ENCODE peak calls at places on chromosome 11, in four cellular contexts. One of them, this sample, is unnamed.

GRCh38 chr11:15824060-15824459 is 532.3 kb downstream of the SOX6 start:
- DNase-seq in K562: no peak
- DNase-seq in GM12878: no peak
- DNase-seq in HepG2: no peak
- DNase-seq in this sample: no peak

GRCh38 chr11:9494316-9494715 is 33.5 kb downstream of the ZNF143 start:
- DNase-seq in K562: no peak
- DNase-seq in GM12878: no peak
- DNase-seq in HepG2: no peak
- DNase-seq in this sample: no peak

GRCh38 chr11:84465040-84465439 is 1162.1 kb downstream of the DLG2 start:
- DNase-seq in K562: no peak
- DNase-seq in GM12878: no peak
- DNase-seq in HepG2: no peak
- DNase-seq in this sample: no peak

GRCh38 chr11:86807356-86807755 is 7.0 kb downstream of the PRSS23 start:
- DNase-seq in K562: no peak
- DNase-seq in GM12878: no peak
- DNase-seq in HepG2: no peak
- DNase-seq in this sample: no peak

GRCh38 chr11:12005061-12005460 is 3.4 kb downstream of the DKK3 start:
- DNase-seq in K562: no peak
- DNase-seq in GM12878: no peak
- DNase-seq in HepG2: no peak
- DNase-seq in this sample: no peak

GRCh38 chr11:40274017-40274416 is 1185.4 kb downstream of the LRRC4C start:
- DNase-seq in K562: no peak
- DNase-seq in GM12878: no peak
- DNase-seq in HepG2: no peak
- DNase-seq in this sample: no peak

GRCh38 chr11:4680341-4680740 is 17.3 kb downstream of the OR51E2 start:
- DNase-seq in K562: no peak
- DNase-seq in GM12878: no peak
- DNase-seq in HepG2: no peak
- DNase-seq in this sample: no peak

GRCh38 chr11:58164389-58164788 is 24.5 kb upstream of the OR9Q2 start:
- DNase-seq in K562: no peak
- DNase-seq in GM12878: no peak
- DNase-seq in HepG2: no peak
- DNase-seq in this sample: no peak

GRCh38 chr11:66335531-66336233 is 552 bp downstream of the RIN1 start:
- DNase-seq in K562: peak
- DNase-seq in GM12878: no peak
- DNase-seq in HepG2: no peak
- DNase-seq in this sample: no peak

GRCh38 chr11:122724520-122724919 is 69.0 kb downstream of the UBASH3B start:
- DNase-seq in K562: no peak
- DNase-seq in GM12878: no peak
- DNase-seq in HepG2: no peak
- DNase-seq in this sample: no peak

GRCh38 chr11:127098684-127099083 is 98.1 kb upstream of the KIRREL3 start:
- DNase-seq in K562: no peak
- DNase-seq in GM12878: no peak
- DNase-seq in HepG2: no peak
- DNase-seq in this sample: no peak

GRCh38 chr11:110283862-110284261 is 12.6 kb downstream of the RDX start:
- DNase-seq in K562: no peak
- DNase-seq in GM12878: no peak
- DNase-seq in HepG2: no peak
- DNase-seq in this sample: no peak

GRCh38 chr11:22130462-22131053 is 62.3 kb upstream of the ANO5 start:
- DNase-seq in K562: no peak
- DNase-seq in GM12878: no peak
- DNase-seq in HepG2: no peak
- DNase-seq in this sample: peak

GRCh38 chr11:114040706-114041211 is 18.8 kb upstream of the ZBTB16 start:
- DNase-seq in K562: no peak
- DNase-seq in GM12878: no peak
- DNase-seq in HepG2: peak
- DNase-seq in this sample: peak

GRCh38 chr11:96090711-96091110 is 166.8 kb upstream of the MTMR2 start:
- DNase-seq in K562: no peak
- DNase-seq in GM12878: no peak
- DNase-seq in HepG2: peak
- DNase-seq in this sample: no peak

GRCh38 chr11:60370811-60371297 is 7.5 kb upstream of the MS4A7 start:
- DNase-seq in K562: no peak
- DNase-seq in GM12878: no peak
- DNase-seq in HepG2: peak
- DNase-seq in this sample: no peak

GRCh38 chr11:3104051-3104714 is 47.0 kb upstream of the CARS1 start:
- DNase-seq in K562: no peak
- DNase-seq in GM12878: no peak
- DNase-seq in HepG2: no peak
- DNase-seq in this sample: no peak

GRCh38 chr11:86811637-86812321 is 11.4 kb downstream of the PRSS23 start:
- DNase-seq in K562: no peak
- DNase-seq in GM12878: no peak
- DNase-seq in HepG2: no peak
- DNase-seq in this sample: no peak

DNA sequence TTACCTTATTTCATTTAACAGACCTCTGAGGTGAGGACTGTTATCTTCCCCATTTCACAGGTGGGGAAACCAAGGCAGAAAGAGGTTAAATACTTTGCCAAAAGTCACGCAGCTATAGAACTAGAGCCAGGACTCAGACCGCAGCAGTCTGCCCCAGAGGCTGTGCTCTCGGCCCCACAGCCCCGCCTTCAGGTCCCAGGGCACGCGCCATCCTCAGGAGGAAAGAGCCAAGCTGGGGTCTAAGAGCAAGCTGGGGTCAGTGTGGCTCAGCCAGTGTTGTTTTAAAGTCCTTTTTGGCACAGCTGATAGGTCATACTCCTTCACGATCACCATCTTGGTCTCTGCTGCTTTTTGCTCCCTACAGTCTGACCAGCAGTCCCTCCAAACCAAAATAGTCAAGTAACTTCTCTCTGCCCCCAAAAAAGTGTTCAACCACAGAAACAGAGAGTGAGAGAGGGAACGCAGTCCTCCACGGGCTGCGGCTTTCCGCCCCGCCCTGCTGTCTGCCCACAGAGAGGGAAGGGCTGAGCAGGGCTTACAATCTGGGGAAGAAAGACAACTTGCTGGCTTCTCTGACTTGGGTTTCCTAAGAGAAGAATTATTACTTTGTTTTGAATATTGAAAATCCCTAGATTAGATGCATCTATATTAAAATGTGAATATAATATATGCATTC is 137.2 kb upstream of the OPCML start:
- DNase-seq in K562: no peak
- DNase-seq in GM12878: no peak
- DNase-seq in HepG2: no peak
- DNase-seq in this sample: no peak
- TF ChIP-seq SP1 in K562: no peak
- TF ChIP-seq SP1 in GM12878: no peak
- TF ChIP-seq SP1 in HepG2: no peak
- TF ChIP-seq SP1 in this sample: no peak

DNA sequence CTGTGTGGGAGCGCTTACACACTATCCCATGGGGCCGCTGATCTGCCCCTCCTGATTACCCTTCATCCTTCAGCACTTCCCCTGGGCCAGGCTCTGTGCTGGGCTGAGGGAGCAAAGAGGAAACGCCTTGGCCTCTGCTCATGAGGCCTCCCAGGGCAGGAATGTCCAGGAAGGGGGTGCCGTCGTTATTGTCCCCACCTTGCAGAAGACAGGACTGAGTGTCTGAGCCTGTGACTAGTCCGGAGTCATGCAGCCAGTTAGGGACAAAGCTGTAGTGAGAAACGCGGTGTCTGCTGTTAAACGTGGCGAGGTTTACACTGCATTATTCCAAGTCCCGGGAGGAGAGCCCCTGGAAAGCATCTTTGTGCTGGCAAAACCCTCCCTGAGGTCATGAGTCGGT is 160.0 kb downstream of the TRIM29 start:
- DNase-seq in K562: no peak
- DNase-seq in GM12878: no peak
- DNase-seq in HepG2: no peak
- DNase-seq in this sample: no peak
- TF ChIP-seq TARDBP in K562: no peak
- TF ChIP-seq TARDBP in GM12878: no peak
- TF ChIP-seq TARDBP in HepG2: no peak
- TF ChIP-seq TARDBP in this sample: no peak

DNA sequence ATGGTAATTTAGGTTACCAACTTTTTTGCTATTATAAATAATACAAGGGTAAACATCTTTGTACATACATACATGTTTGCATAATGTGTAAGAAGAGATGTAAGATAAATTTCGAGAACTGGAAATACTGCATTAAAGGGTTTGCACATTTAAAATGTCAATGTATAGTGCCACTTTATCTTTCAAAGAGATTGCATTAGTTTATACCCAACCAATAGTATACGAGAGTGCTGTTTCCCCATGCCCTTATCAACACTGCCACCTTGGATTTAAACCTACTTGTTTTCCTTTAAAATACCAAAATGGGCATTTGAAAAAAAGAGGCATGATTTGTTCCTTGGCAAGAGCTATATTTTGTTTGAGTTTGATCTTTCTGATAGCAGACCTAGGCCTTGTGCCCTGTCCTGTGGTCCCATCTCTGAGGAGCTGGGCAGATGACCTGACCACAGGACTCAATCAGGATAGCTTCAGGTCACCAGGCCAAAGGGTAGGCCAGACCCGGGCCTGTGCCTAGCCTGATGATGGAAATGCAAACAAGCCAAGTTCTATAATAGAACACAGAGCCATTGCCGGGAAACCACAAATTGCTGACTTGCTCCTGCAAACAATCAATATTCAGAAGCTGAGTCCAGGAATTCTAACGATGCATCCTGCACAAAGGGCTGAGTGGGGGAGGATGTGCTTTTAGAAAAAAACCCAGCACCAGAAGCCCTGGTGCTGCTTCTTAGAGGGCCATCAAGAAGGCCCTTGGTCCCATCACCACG is 16.8 kb upstream of the ALG8 start:
- DNase-seq in K562: no peak
- DNase-seq in GM12878: no peak
- DNase-seq in HepG2: peak
- DNase-seq in this sample: no peak
- TF ChIP-seq SP1 in K562: no peak
- TF ChIP-seq SP1 in GM12878: no peak
- TF ChIP-seq SP1 in HepG2: no peak
- TF ChIP-seq SP1 in this sample: no peak

DNA sequence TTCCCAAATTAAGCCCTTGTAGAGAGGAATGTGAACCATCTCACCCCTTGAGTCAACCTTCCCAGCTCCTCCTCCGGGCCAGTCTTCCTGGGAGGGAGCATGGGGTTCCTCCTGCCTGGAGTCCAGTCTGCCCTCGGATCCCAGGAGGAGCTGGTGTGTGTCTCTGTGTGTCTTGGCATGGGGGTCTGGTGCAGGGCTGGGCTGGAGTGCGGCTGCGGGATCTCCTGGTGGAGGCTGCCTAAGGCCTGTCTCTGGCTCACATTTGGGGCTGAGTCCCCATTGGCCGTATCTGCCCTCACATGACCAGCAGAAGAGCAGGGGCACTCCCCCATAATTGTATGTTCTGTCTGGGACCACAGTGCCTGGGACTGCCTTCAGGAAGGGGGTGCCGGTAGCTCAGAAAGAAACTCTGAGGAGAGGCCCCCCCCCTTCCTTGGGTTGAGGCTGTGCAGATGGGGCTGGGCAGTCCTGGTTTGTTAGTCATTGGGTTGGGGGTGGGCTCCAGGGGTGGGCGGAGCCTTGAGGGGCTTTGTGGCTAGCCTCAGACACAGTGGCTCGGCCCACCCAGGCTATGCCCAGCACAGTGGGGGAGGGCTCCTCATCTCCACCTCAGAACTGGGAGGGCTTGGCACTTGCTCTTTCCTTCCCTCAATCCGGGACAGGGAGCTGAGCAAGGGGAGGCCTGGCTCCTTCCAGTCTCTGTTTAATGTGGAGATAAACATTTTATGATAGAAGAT is 2.9 kb downstream of the C1QTNF5 start:
- DNase-seq in K562: peak
- DNase-seq in GM12878: no peak
- DNase-seq in HepG2: no peak
- DNase-seq in this sample: no peak
- TF ChIP-seq TARDBP in K562: no peak
- TF ChIP-seq TARDBP in GM12878: no peak
- TF ChIP-seq TARDBP in HepG2: no peak
- TF ChIP-seq TARDBP in this sample: no peak

GRCh38 chr11:117696489-117696888 is 100.5 kb downstream of the DSCAML1 start:
- DNase-seq in K562: no peak
- DNase-seq in GM12878: no peak
- DNase-seq in HepG2: no peak
- DNase-seq in this sample: no peak
- TF ChIP-seq SP1 in K562: no peak
- TF ChIP-seq SP1 in GM12878: no peak
- TF ChIP-seq SP1 in HepG2: no peak
- TF ChIP-seq SP1 in this sample: no peak

GRCh38 chr11:97739892-97740782 is 1280.6 kb upstream of the CNTN5 start:
- DNase-seq in K562: no peak
- DNase-seq in GM12878: no peak
- DNase-seq in HepG2: peak
- DNase-seq in this sample: no peak

GRCh38 chr11:97740783-97741151 is 1280.0 kb upstream of the CNTN5 start:
- DNase-seq in K562: no peak
- DNase-seq in GM12878: no peak
- DNase-seq in HepG2: no peak
- DNase-seq in this sample: no peak

GRCh38 chr11:97742717-97743116 is 1278.0 kb upstream of the CNTN5 start:
- DNase-seq in K562: no peak
- DNase-seq in GM12878: no peak
- DNase-seq in HepG2: no peak
- DNase-seq in this sample: no peak

GRCh38 chr11:97745515-97746050 is 1275.2 kb upstream of the CNTN5 start:
- DNase-seq in K562: no peak
- DNase-seq in GM12878: no peak
- DNase-seq in HepG2: no peak
- DNase-seq in this sample: no peak

DNA sequence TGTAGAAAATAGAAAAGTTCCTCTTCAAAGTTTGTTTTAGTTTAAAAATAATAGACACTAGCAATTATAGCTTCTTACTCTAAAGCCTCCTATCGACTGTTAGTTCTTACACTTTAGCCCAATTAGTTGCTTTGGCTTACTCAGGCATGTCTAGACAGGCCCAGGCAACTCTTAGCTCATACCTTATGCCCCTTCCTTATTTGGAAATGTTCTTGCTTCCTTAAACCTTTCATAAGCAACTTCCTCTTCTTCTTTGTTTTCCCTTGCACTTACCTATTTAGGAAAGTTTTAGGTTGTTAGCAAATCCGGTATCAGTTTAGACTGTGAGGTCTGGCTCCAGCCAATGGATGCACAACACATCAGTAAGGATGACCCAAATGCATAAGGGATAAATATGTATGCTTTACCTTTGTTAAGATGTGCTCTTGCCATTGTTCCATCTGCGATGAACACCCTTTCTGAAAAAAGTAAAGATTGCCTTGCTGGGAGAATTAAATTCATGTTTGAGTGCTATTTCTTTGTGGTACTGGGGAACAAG is 1277.5 kb upstream of the CNTN5 start:
- DNase-seq in K562: no peak
- DNase-seq in GM12878: peak
- DNase-seq in HepG2: no peak
- DNase-seq in this sample: no peak
- TF ChIP-seq TARDBP in K562: no peak
- TF ChIP-seq TARDBP in GM12878: no peak
- TF ChIP-seq TARDBP in HepG2: no peak
- TF ChIP-seq TARDBP in this sample: no peak

GRCh38 chr11:1484716-1485503 is 1.7 kb downstream of the MOB2 start:
- DNase-seq in K562: no peak
- DNase-seq in GM12878: no peak
- DNase-seq in HepG2: no peak
- DNase-seq in this sample: no peak
- TF ChIP-seq SP1 in K562: no peak
- TF ChIP-seq SP1 in GM12878: no peak
- TF ChIP-seq SP1 in HepG2: no peak
- TF ChIP-seq SP1 in this sample: no peak